ENCODE peak calls at places on chromosomes 2 and 18, in ten cellular contexts. One of them, this sample, is unnamed.

GRCh38 chr18:35713545-35713944 is 132.0 kb downstream of the GALNT1 start:
- DNase-seq in LNCaP clone FGC: no peak
- DNase-seq in activated gamma-delta T cell: no peak
- DNase-seq in stimulated activated CD8-positive, alpha-beta memory T cell treated with anti-CD3 and anti-CD28 coated beads, Interleukin-7, amount 100 ng/mL, for 1 hour: no peak
- DNase-seq in T-helper 2 cell: no peak
- DNase-seq in midbrain: no peak
- DNase-seq in activated CD8-positive, alpha-beta memory T cell treated with anti-CD3 and anti-CD28 coated beads, Interleukin-2, amount 50 U/mL, for 48 hours: no peak
- DNase-seq in fibroblast of the conjunctiva: no peak
- DNase-seq in CD4-positive, CD25-positive, alpha-beta regulatory T cell: no peak
- DNase-seq in EL: peak; percentile 69
- DNase-seq in this sample: no peak

GRCh38 chr2:19346983-19347618 is 11.3 kb downstream of the OSR1 start:
- DNase-seq in activated gamma-delta T cell: no peak
- DNase-seq in midbrain: no peak
- DNase-seq in CD4-positive, CD25-positive, alpha-beta regulatory T cell: no peak
- DNase-seq in stimulated activated CD8-positive, alpha-beta memory T cell treated with anti-CD3 and anti-CD28 coated beads, Interleukin-7, amount 100 ng/mL, for 1 hour: no peak
- DNase-seq in fibroblast of the conjunctiva: no peak
- DNase-seq in EL: no peak
- DNase-seq in activated CD8-positive, alpha-beta memory T cell treated with anti-CD3 and anti-CD28 coated beads, Interleukin-2, amount 50 U/mL, for 48 hours: no peak
- DNase-seq in LNCaP clone FGC: no peak
- DNase-seq in T-helper 2 cell: no peak
- DNase-seq in this sample: no peak

GRCh38 chr2:109318150-109318948 is 189.3 kb downstream of the SH3RF3 start:
- DNase-seq in activated CD8-positive, alpha-beta memory T cell treated with anti-CD3 and anti-CD28 coated beads, Interleukin-2, amount 50 U/mL, for 48 hours: no peak
- DNase-seq in midbrain: peak; percentile 19
- DNase-seq in EL: peak; percentile 93
- DNase-seq in T-helper 2 cell: no peak
- DNase-seq in stimulated activated CD8-positive, alpha-beta memory T cell treated with anti-CD3 and anti-CD28 coated beads, Interleukin-7, amount 100 ng/mL, for 1 hour: no peak
- DNase-seq in fibroblast of the conjunctiva: peak; percentile 69
- DNase-seq in CD4-positive, CD25-positive, alpha-beta regulatory T cell: no peak
- DNase-seq in LNCaP clone FGC: no peak
- DNase-seq in activated gamma-delta T cell: no peak
- DNase-seq in this sample: peak; percentile 56

GRCh38 chr2:182047544-182047943 is 61.9 kb downstream of the PPP1R1C start:
- DNase-seq in activated CD8-positive, alpha-beta memory T cell treated with anti-CD3 and anti-CD28 coated beads, Interleukin-2, amount 50 U/mL, for 48 hours: no peak
- DNase-seq in activated gamma-delta T cell: no peak
- DNase-seq in T-helper 2 cell: no peak
- DNase-seq in CD4-positive, CD25-positive, alpha-beta regulatory T cell: no peak
- DNase-seq in stimulated activated CD8-positive, alpha-beta memory T cell treated with anti-CD3 and anti-CD28 coated beads, Interleukin-7, amount 100 ng/mL, for 1 hour: no peak
- DNase-seq in fibroblast of the conjunctiva: no peak
- DNase-seq in EL: no peak
- DNase-seq in midbrain: no peak
- DNase-seq in LNCaP clone FGC: no peak
- DNase-seq in this sample: no peak

GRCh38 chr18:183769-184168 is 25.4 kb downstream of the USP14 start:
- DNase-seq in activated gamma-delta T cell: no peak
- DNase-seq in EL: no peak
- DNase-seq in midbrain: no peak
- DNase-seq in LNCaP clone FGC: no peak
- DNase-seq in stimulated activated CD8-positive, alpha-beta memory T cell treated with anti-CD3 and anti-CD28 coated beads, Interleukin-7, amount 100 ng/mL, for 1 hour: no peak
- DNase-seq in activated CD8-positive, alpha-beta memory T cell treated with anti-CD3 and anti-CD28 coated beads, Interleukin-2, amount 50 U/mL, for 48 hours: no peak
- DNase-seq in fibroblast of the conjunctiva: peak; percentile 13
- DNase-seq in T-helper 2 cell: no peak
- DNase-seq in CD4-positive, CD25-positive, alpha-beta regulatory T cell: no peak
- DNase-seq in this sample: no peak

GRCh38 chr2:113072584-113072983 is 4.8 kb downstream of the IL1F10 start:
- DNase-seq in midbrain: no peak
- DNase-seq in LNCaP clone FGC: no peak
- DNase-seq in activated gamma-delta T cell: no peak
- DNase-seq in CD4-positive, CD25-positive, alpha-beta regulatory T cell: no peak
- DNase-seq in T-helper 2 cell: no peak
- DNase-seq in stimulated activated CD8-positive, alpha-beta memory T cell treated with anti-CD3 and anti-CD28 coated beads, Interleukin-7, amount 100 ng/mL, for 1 hour: no peak
- DNase-seq in activated CD8-positive, alpha-beta memory T cell treated with anti-CD3 and anti-CD28 coated beads, Interleukin-2, amount 50 U/mL, for 48 hours: no peak
- DNase-seq in EL: no peak
- DNase-seq in fibroblast of the conjunctiva: no peak
- DNase-seq in this sample: no peak

GRCh38 chr2:227462972-227463931 is 8.7 kb upstream of the AGFG1 start:
- DNase-seq in midbrain: no peak
- DNase-seq in fibroblast of the conjunctiva: no peak
- DNase-seq in activated gamma-delta T cell: no peak
- DNase-seq in EL: no peak
- DNase-seq in LNCaP clone FGC: no peak
- DNase-seq in stimulated activated CD8-positive, alpha-beta memory T cell treated with anti-CD3 and anti-CD28 coated beads, Interleukin-7, amount 100 ng/mL, for 1 hour: no peak
- DNase-seq in CD4-positive, CD25-positive, alpha-beta regulatory T cell: no peak
- DNase-seq in T-helper 2 cell: no peak
- DNase-seq in activated CD8-positive, alpha-beta memory T cell treated with anti-CD3 and anti-CD28 coated beads, Interleukin-2, amount 50 U/mL, for 48 hours: no peak
- DNase-seq in this sample: no peak

GRCh38 chr18:68840554-68841263 is 42.8 kb downstream of the CCDC102B start:
- DNase-seq in activated gamma-delta T cell: no peak
- DNase-seq in stimulated activated CD8-positive, alpha-beta memory T cell treated with anti-CD3 and anti-CD28 coated beads, Interleukin-7, amount 100 ng/mL, for 1 hour: no peak
- DNase-seq in T-helper 2 cell: no peak
- DNase-seq in EL: peak; percentile 91
- DNase-seq in midbrain: no peak
- DNase-seq in CD4-positive, CD25-positive, alpha-beta regulatory T cell: no peak
- DNase-seq in LNCaP clone FGC: no peak
- DNase-seq in fibroblast of the conjunctiva: peak; percentile 71
- DNase-seq in activated CD8-positive, alpha-beta memory T cell treated with anti-CD3 and anti-CD28 coated beads, Interleukin-2, amount 50 U/mL, for 48 hours: no peak
- DNase-seq in this sample: peak; percentile 15

GRCh38 chr2:233034-233433 is 30.8 kb downstream of the SH3YL1 start:
- DNase-seq in CD4-positive, CD25-positive, alpha-beta regulatory T cell: no peak
- DNase-seq in fibroblast of the conjunctiva: no peak
- DNase-seq in EL: no peak
- DNase-seq in activated gamma-delta T cell: no peak
- DNase-seq in T-helper 2 cell: no peak
- DNase-seq in stimulated activated CD8-positive, alpha-beta memory T cell treated with anti-CD3 and anti-CD28 coated beads, Interleukin-7, amount 100 ng/mL, for 1 hour: no peak
- DNase-seq in activated CD8-positive, alpha-beta memory T cell treated with anti-CD3 and anti-CD28 coated beads, Interleukin-2, amount 50 U/mL, for 48 hours: no peak
- DNase-seq in LNCaP clone FGC: no peak
- DNase-seq in midbrain: no peak
- DNase-seq in this sample: no peak

GRCh38 chr18:32920796-32921787 is 148.3 kb upstream of the KLHL14 start:
- DNase-seq in EL: no peak
- DNase-seq in midbrain: no peak
- DNase-seq in fibroblast of the conjunctiva: peak; percentile 92
- DNase-seq in activated CD8-positive, alpha-beta memory T cell treated with anti-CD3 and anti-CD28 coated beads, Interleukin-2, amount 50 U/mL, for 48 hours: no peak
- DNase-seq in stimulated activated CD8-positive, alpha-beta memory T cell treated with anti-CD3 and anti-CD28 coated beads, Interleukin-7, amount 100 ng/mL, for 1 hour: no peak
- DNase-seq in CD4-positive, CD25-positive, alpha-beta regulatory T cell: no peak
- DNase-seq in T-helper 2 cell: no peak
- DNase-seq in LNCaP clone FGC: no peak
- DNase-seq in activated gamma-delta T cell: no peak
- DNase-seq in this sample: no peak

GRCh38 chr18:41771971-41772370 is 183.1 kb upstream of the PIK3C3 start:
- DNase-seq in activated CD8-positive, alpha-beta memory T cell treated with anti-CD3 and anti-CD28 coated beads, Interleukin-2, amount 50 U/mL, for 48 hours: no peak
- DNase-seq in midbrain: no peak
- DNase-seq in fibroblast of the conjunctiva: no peak
- DNase-seq in CD4-positive, CD25-positive, alpha-beta regulatory T cell: no peak
- DNase-seq in LNCaP clone FGC: no peak
- DNase-seq in activated gamma-delta T cell: no peak
- DNase-seq in EL: no peak
- DNase-seq in T-helper 2 cell: no peak
- DNase-seq in stimulated activated CD8-positive, alpha-beta memory T cell treated with anti-CD3 and anti-CD28 coated beads, Interleukin-7, amount 100 ng/mL, for 1 hour: no peak
- DNase-seq in this sample: no peak

GRCh38 chr2:201933792-201934229 is 99.8 kb upstream of the FZD7 start:
- DNase-seq in T-helper 2 cell: no peak
- DNase-seq in midbrain: peak; percentile 5
- DNase-seq in stimulated activated CD8-positive, alpha-beta memory T cell treated with anti-CD3 and anti-CD28 coated beads, Interleukin-7, amount 100 ng/mL, for 1 hour: no peak
- DNase-seq in fibroblast of the conjunctiva: no peak
- DNase-seq in activated gamma-delta T cell: no peak
- DNase-seq in LNCaP clone FGC: no peak
- DNase-seq in EL: peak; percentile 24
- DNase-seq in activated CD8-positive, alpha-beta memory T cell treated with anti-CD3 and anti-CD28 coated beads, Interleukin-2, amount 50 U/mL, for 48 hours: no peak
- DNase-seq in CD4-positive, CD25-positive, alpha-beta regulatory T cell: no peak
- DNase-seq in this sample: no peak

GRCh38 chr2:131047275-131047652 is 46.0 kb downstream of the FAM168B start:
- DNase-seq in LNCaP clone FGC: no peak
- DNase-seq in activated CD8-positive, alpha-beta memory T cell treated with anti-CD3 and anti-CD28 coated beads, Interleukin-2, amount 50 U/mL, for 48 hours: peak; percentile 47
- DNase-seq in CD4-positive, CD25-positive, alpha-beta regulatory T cell: no peak
- DNase-seq in stimulated activated CD8-positive, alpha-beta memory T cell treated with anti-CD3 and anti-CD28 coated beads, Interleukin-7, amount 100 ng/mL, for 1 hour: no peak
- DNase-seq in T-helper 2 cell: no peak
- DNase-seq in fibroblast of the conjunctiva: no peak
- DNase-seq in EL: no peak
- DNase-seq in midbrain: no peak
- DNase-seq in activated gamma-delta T cell: no peak
- DNase-seq in this sample: no peak

GRCh38 chr2:237677951-237678481 is 50.6 kb downstream of the LRRFIP1 start:
- DNase-seq in midbrain: no peak
- DNase-seq in stimulated activated CD8-positive, alpha-beta memory T cell treated with anti-CD3 and anti-CD28 coated beads, Interleukin-7, amount 100 ng/mL, for 1 hour: no peak
- DNase-seq in LNCaP clone FGC: no peak
- DNase-seq in T-helper 2 cell: no peak
- DNase-seq in CD4-positive, CD25-positive, alpha-beta regulatory T cell: no peak
- DNase-seq in fibroblast of the conjunctiva: peak; percentile 57
- DNase-seq in EL: peak; percentile 61
- DNase-seq in activated CD8-positive, alpha-beta memory T cell treated with anti-CD3 and anti-CD28 coated beads, Interleukin-2, amount 50 U/mL, for 48 hours: no peak
- DNase-seq in activated gamma-delta T cell: no peak
- DNase-seq in this sample: no peak